ENCODE peak calls at places on chromosomes 6 and 20, in four cellular contexts. Z is A549, C is HepG2, M is endothelial cell of umbilical vein. A is an unnamed sample.

GRCh38 chr6:27136978-27137814 is 110.3 kb upstream of the PRSS16 start:
- DNase-seq in Z (no peak), M (no peak), C (peak; percentile 61), A (peak; percentile 63)

GRCh38 chr6:116011520-116011919 is 49.2 kb downstream of the FRK start:
- DNase-seq in M (no peak), C (no peak), Z (no peak), A (no peak)

GRCh38 chr6:136547336-136547735 is 2.9 kb downstream of the MAP7 start:
- DNase-seq in Z (peak; percentile 34), M (no peak), C (no peak), A (peak; percentile 68)

GRCh38 chr6:150528648-150529285 is 70.9 kb upstream of the PLEKHG1 start:
- DNase-seq in M (peak; percentile 8), C (no peak), Z (no peak), A (peak; percentile 24)

GRCh38 chr20:199996-200395 is 10.5 kb upstream of the DEFB128 start:
- DNase-seq in Z (no peak), C (no peak), M (no peak), A (peak; percentile 22)

GRCh38 chr6:36099872-36100483 is 30.3 kb upstream of the MAPK13 start:
- DNase-seq in M (peak; percentile 56), Z (no peak), C (no peak), A (no peak)

GRCh38 chr20:18224968-18225568 is 63.3 kb upstream of the ZNF133 start:
- DNase-seq in Z (peak; percentile 53), C (peak; percentile 26), M (peak; percentile 83), A (no peak)

GRCh38 chr6:33314943-33315752 is 1.3 kb upstream of the TAPBP start:
- DNase-seq in C (no peak), M (peak; percentile 42), Z (peak; percentile 41), A (no peak)

GRCh38 chr6:134590449-134590848 is 272.5 kb upstream of the SGK1 start:
- DNase-seq in Z (no peak), M (no peak), C (no peak), A (no peak)

GRCh38 chr6:19159087-19159486 is 678.1 kb upstream of the ID4 start:
- DNase-seq in Z (no peak), M (no peak), C (no peak), A (no peak)

GRCh38 chr20:6533321-6533720 is 234.2 kb upstream of the BMP2 start:
- DNase-seq in C (no peak), M (peak; percentile 22), Z (no peak), A (peak; percentile 19)

GRCh38 chr20:35006531-35006971 is 50.9 kb downstream of the MYH7B start:
- DNase-seq in M (no peak), Z (no peak), C (no peak), A (no peak)

GRCh38 chr6:18211338-18211737 is 53.0 kb downstream of the DEK start:
- DNase-seq in C (no peak), M (no peak), Z (no peak), A (no peak)

GRCh38 chr20:584375-585301 is 25.5 kb downstream of the TCF15 start:
- DNase-seq in Z (no peak), M (no peak), C (peak; percentile 35), A (peak; percentile 70)

GRCh38 chr6:165718486-165718885 is 55.4 kb upstream of the PDE10A start:
- DNase-seq in Z (no peak), C (no peak), M (peak; percentile 70), A (no peak)

GRCh38 chr20:48051810-48052491 is 266.7 kb upstream of the SULF2 start:
- DNase-seq in Z (peak; percentile 28), C (no peak), M (peak; percentile 82), A (no peak)

GRCh38 chr6:111662794-111663231 is 57.1 kb upstream of the TRAF3IP2 start:
- DNase-seq in M (no peak), Z (no peak), C (no peak), A (peak; percentile 54)

GRCh38 chr6:156589281-156589680 is 187.9 kb upstream of the ARID1B start:
- DNase-seq in C (no peak), M (no peak), Z (no peak), A (no peak)

GRCh38 chr20:16926626-16927025 is 178.5 kb downstream of the OTOR start:
- DNase-seq in C (no peak), Z (no peak), M (no peak), A (no peak)

GRCh38 chr6:118758942-118759341 is 107.6 kb upstream of the CEP85L start:
- DNase-seq in C (no peak), M (no peak), Z (no peak), A (no peak)

GRCh38 chr6:118764766-118765165 is 113.4 kb upstream of the CEP85L start:
- DNase-seq in C (no peak), Z (no peak), M (no peak), A (no peak)

GRCh38 chr6:118755941-118756646 is 104.7 kb upstream of the CEP85L start:
- DNase-seq in M (no peak), Z (no peak), C (no peak), A (no peak)

GRCh38 chr6:118761643-118762042 is 110.3 kb upstream of the CEP85L start:
- DNase-seq in C (no peak), Z (no peak), M (no peak), A (no peak)
- TF ChIP-seq CTCF in C (no peak), Z (no peak), M (no peak), A (no peak)

DNA sequence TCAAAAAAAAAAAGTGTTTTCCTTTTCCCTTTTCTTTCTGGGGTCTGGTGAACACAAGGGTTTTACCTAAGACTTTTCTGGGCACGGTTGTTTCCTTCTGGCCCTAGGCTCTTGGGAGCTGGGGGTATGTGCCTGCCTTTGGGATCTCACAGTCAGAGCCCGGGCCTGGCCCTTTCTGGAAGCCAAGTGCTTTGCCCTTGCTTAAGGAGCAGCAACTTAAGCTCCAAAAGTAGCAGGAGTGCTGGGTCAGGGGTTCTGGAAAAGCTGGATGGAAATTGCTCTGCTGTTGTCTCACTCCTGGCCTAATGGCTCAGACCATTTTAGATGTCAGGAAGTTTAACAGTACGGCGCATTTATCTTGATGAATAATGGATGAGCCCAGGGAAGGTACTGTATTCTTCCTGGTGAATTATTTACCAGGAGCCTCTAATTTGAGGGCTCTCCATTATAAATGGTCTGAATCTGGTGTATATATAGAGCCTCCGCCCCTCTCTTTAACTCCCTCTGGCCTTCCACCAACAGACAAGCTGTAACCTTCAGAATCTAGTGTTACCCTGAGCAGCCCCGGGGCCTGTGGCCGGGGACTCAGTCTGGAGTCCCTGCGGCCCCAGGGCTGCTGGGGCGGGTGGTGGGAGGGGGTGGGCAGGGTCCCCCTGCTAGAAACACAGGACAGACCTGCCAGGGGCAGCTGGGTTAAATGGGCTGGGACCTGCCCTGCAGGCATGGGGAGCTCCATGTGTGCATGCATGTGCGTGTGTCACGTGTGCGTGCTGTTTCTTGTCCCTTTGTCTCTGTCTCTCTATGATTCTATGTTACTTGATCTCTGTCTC is 37.5 kb downstream of the PTK7 start:
- DNase-seq in M (no peak), C (no peak), Z (no peak), A (no peak)
- TF ChIP-seq MAX in M (no peak), C (no peak), Z (no peak), A (no peak)

GRCh38 chr6:144581807-144582537 is 296.8 kb downstream of the UTRN start:
- DNase-seq in C (peak; percentile 35), M (peak; percentile 21), Z (peak; percentile 5), A (peak; percentile 51)
- TF ChIP-seq MYC in C (no peak), M (no peak), Z (no peak), A (no peak)

DNA sequence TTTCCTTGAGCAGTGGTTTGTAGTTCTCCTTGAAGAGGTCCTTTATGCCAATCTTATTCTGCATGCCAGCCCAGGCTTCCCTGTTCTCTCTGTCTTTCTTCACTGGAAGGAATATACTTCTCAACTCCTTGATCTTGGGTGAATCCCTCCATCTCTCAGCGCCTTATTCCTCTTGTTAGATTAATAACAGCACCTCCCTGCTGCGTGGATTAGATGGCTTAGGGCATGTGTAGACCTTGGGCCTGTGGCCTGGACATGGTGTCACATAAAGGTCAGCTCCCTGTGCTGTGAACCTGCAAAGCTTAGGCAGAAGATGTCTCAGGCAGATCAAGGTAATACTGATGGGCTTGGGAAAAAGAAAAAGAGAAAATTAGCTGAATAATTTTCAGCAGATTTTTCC is 18.3 kb downstream of the ZNF831 start:
- DNase-seq in C (no peak), M (no peak), Z (no peak), A (no peak)
- TF ChIP-seq CTCF in C (no peak), M (no peak), Z (no peak), A (no peak)

GRCh38 chr20:4181956-4182945 is 166.9 kb upstream of the RNF24 start:
- DNase-seq in Z (no peak), C (no peak), M (no peak), A (no peak)
- TF ChIP-seq MAX in Z (no peak), C (no peak), M (no peak), A (no peak)

GRCh38 chr6:56841751-56842150 is 113.2 kb upstream of the BEND6 start:
- DNase-seq in C (no peak), Z (no peak), M (no peak), A (no peak)

GRCh38 chr6:56841372-56841749 is 113.5 kb upstream of the BEND6 start:
- DNase-seq in M (no peak), Z (no peak), C (no peak), A (no peak)

GRCh38 chr6:56838965-56839364 is 115.9 kb upstream of the BEND6 start:
- DNase-seq in Z (no peak), C (no peak), M (no peak), A (no peak)

GRCh38 chr6:56839533-56840183 is 115.2 kb upstream of the BEND6 start:
- DNase-seq in C (no peak), M (no peak), Z (no peak), A (no peak)

DNA sequence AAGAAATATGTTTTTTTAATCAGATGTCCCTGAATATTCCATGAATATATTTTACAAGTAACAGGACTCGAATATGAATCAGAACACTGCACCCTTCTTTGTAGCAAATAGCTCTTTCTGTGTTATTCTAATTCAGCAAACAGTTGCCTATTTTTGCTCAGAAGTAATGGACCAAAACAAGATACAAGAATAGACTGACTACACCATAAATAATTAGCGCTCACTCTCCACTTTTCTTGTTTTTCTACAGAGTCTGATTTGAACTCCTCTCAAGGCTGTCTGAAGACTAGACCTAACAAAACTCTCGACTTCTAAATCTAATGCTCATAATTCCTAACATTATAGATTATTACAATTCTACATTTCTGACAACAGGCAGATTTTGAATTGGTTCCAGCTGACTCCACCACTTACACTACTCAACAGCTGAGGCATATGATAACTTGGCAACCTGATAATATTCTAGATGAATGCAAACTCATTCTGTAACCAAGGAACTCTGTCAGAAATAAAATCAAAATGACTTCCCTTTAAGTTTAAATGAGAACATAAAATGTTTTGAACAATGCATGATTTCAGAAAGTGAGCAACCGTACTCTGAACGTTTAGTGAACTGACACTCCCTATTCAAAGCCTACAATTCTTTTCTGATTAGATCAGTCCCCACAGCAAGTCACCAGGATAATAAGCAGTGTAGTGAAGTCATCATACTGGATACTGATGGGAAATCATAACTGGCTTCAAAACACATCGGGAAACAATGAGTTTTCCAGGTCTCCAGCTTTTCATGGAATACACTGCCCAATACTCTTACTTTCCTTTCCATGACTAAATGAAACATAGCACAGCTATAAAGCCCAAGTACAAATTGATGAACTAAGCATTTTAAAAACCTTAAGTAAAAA is 114.2 kb upstream of the BEND6 start:
- DNase-seq in M (peak; percentile 88), Z (no peak), C (peak; percentile 49), A (no peak)
- TF ChIP-seq MYC in M (no peak), Z (no peak), C (no peak), A (no peak)